ENCODE peak calls at places on chromosomes 5 and 9, in four cellular contexts. One of them, this sample, is unnamed.

GRCh38 chr9:116629700-116630099 is 57.4 kb upstream of the TRIM32 start:
- DNase-seq in HepG2: no peak
- DNase-seq in GM12878: no peak
- DNase-seq in K562: no peak
- DNase-seq in this sample: no peak

GRCh38 chr5:96788112-96788749 is 19.5 kb downstream of the ERAP1 start:
- DNase-seq in HepG2: no peak
- DNase-seq in GM12878: no peak
- DNase-seq in K562: no peak
- DNase-seq in this sample: no peak

GRCh38 chr9:96554801-96555566 is 64.7 kb downstream of the CDC14B start:
- DNase-seq in HepG2: no peak
- DNase-seq in GM12878: no peak
- DNase-seq in K562: no peak
- DNase-seq in this sample: no peak

GRCh38 chr5:66818935-66819328 is 222.7 kb downstream of the MAST4 start:
- DNase-seq in HepG2: no peak
- DNase-seq in GM12878: no peak
- DNase-seq in K562: no peak
- DNase-seq in this sample: no peak

GRCh38 chr5:53481887-53482716 is 1.7 kb downstream of the FST start:
- DNase-seq in HepG2: peak
- DNase-seq in GM12878: no peak
- DNase-seq in K562: peak
- DNase-seq in this sample: peak

GRCh38 chr5:17719592-17719991 is 85.3 kb downstream of the TAF11L14 start:
- DNase-seq in HepG2: no peak
- DNase-seq in GM12878: no peak
- DNase-seq in K562: no peak
- DNase-seq in this sample: no peak

GRCh38 chr5:150142800-150143724 is 12.6 kb downstream of the PDGFRB start:
- DNase-seq in HepG2: peak
- DNase-seq in GM12878: no peak
- DNase-seq in K562: peak
- DNase-seq in this sample: no peak

GRCh38 chr5:54807421-54807820 is 178.0 kb downstream of the ESM1 start:
- DNase-seq in HepG2: no peak
- DNase-seq in GM12878: no peak
- DNase-seq in K562: no peak
- DNase-seq in this sample: no peak

GRCh38 chr5:143217065-143217803 is 186.3 kb downstream of the NR3C1 start:
- DNase-seq in HepG2: peak
- DNase-seq in GM12878: no peak
- DNase-seq in K562: no peak
- DNase-seq in this sample: no peak

GRCh38 chr5:139473105-139473504 is 2.3 kb downstream of the SMIM33 start:
- DNase-seq in HepG2: no peak
- DNase-seq in GM12878: no peak
- DNase-seq in K562: no peak
- DNase-seq in this sample: no peak

GRCh38 chr9:38232895-38233294 is 159.6 kb upstream of the ALDH1B1 start:
- DNase-seq in HepG2: no peak
- DNase-seq in GM12878: no peak
- DNase-seq in K562: no peak
- DNase-seq in this sample: no peak

GRCh38 chr5:166499452-166500240 is 1791.8 kb upstream of the WWC1 start:
- DNase-seq in HepG2: no peak
- DNase-seq in GM12878: no peak
- DNase-seq in K562: no peak
- DNase-seq in this sample: no peak

DNA sequence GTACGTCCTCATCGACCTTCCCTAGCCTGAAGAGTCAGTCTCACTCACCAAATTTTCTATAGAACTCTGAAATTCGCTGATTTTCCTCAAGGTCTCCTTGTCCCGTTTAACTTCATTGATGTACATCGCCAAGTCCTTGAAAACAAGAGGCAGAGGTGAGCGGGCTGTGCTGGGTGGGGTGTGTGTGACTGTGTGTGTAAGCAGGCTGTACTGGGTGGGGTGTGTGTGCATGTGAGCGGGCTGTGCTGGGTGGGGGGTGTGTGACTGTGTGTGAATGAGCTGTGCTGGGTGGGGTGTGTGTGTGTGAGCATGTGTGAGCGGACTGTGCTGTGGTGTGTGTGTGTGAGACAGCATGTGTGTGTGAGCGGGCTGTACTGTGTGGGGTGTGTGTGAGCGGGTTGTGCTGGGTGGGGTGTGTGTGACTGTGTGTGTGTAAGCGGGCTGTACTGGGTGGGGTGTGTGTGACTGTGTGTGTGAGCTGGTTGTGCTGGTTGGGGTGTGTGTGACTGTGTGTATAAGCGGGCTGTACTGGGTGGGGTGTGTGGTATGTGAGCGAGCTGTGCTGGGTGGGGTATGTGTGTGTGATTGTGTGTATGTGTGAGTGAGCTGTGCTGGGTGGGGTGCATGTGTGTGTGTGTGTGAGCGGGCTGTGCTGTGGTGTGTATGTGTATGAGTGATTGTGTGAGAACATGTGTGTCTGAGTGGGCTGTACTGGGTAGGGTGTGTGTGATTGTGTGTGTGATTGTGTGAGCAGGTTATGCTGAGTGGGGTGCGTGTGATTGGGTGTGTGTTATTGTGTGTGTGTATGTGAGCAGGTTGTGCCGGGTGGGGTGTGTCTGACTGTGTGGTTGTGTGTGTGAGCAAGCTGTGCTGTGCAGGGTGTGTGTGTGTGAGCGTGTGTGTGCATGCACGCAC is 53.8 kb upstream of the SARDH start:
- DNase-seq in HepG2: no peak
- DNase-seq in GM12878: no peak
- DNase-seq in K562: no peak
- DNase-seq in this sample: no peak
- TF ChIP-seq SP1 in HepG2: no peak
- TF ChIP-seq SP1 in GM12878: no peak
- TF ChIP-seq SP1 in K562: no peak
- TF ChIP-seq SP1 in this sample: no peak

GRCh38 chr9:72576087-72576486 is 54.7 kb downstream of the TMC1 start:
- DNase-seq in HepG2: no peak
- DNase-seq in GM12878: no peak
- DNase-seq in K562: no peak
- DNase-seq in this sample: no peak

GRCh38 chr9:72579190-72579589 is 57.8 kb downstream of the TMC1 start:
- DNase-seq in HepG2: no peak
- DNase-seq in GM12878: no peak
- DNase-seq in K562: peak
- DNase-seq in this sample: no peak

GRCh38 chr9:72575673-72576072 is 54.3 kb downstream of the TMC1 start:
- DNase-seq in HepG2: no peak
- DNase-seq in GM12878: no peak
- DNase-seq in K562: no peak
- DNase-seq in this sample: no peak

GRCh38 chr9:72579880-72580570 is 58.6 kb downstream of the TMC1 start:
- DNase-seq in HepG2: no peak
- DNase-seq in GM12878: no peak
- DNase-seq in K562: peak
- DNase-seq in this sample: no peak

GRCh38 chr9:72577212-72577753 is 55.9 kb downstream of the TMC1 start:
- DNase-seq in HepG2: no peak
- DNase-seq in GM12878: no peak
- DNase-seq in K562: no peak
- DNase-seq in this sample: no peak
- TF ChIP-seq FOXK2 in HepG2: no peak
- TF ChIP-seq FOXK2 in GM12878: no peak
- TF ChIP-seq FOXK2 in K562: no peak
- TF ChIP-seq FOXK2 in this sample: no peak

GRCh38 chr9:137784046-137784445 is 93.5 kb upstream of the CACNA1B start:
- DNase-seq in HepG2: no peak
- DNase-seq in GM12878: no peak
- DNase-seq in K562: peak
- DNase-seq in this sample: peak
- TF ChIP-seq TARDBP in HepG2: no peak
- TF ChIP-seq TARDBP in GM12878: no peak
- TF ChIP-seq TARDBP in K562: no peak
- TF ChIP-seq TARDBP in this sample: no peak

DNA sequence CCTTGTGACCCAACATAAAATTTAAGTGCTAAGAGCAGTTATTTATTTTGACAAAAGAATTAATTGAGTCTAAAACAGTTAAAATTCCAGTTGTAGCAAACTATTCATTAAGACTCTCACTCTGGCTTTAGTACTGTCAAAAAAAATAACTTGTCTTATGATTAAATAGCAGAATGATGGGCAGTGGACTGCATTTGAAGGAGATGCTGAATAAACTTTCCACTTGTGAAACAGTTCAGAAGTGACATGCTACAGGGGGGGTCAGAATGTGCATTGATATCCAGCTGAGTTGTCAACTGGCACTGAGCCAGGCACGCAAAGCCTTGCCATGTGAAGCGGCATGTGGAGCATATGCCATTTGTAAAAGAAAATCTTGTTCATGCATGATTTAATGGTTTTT is 76.0 kb downstream of the FCHO2 start:
- DNase-seq in HepG2: no peak
- DNase-seq in GM12878: no peak
- DNase-seq in K562: no peak
- DNase-seq in this sample: peak
- TF ChIP-seq SP1 in HepG2: no peak
- TF ChIP-seq SP1 in GM12878: no peak
- TF ChIP-seq SP1 in K562: no peak
- TF ChIP-seq SP1 in this sample: no peak

GRCh38 chr5:131814990-131815389 is 18.2 kb upstream of the FNIP1 start:
- DNase-seq in HepG2: no peak
- DNase-seq in GM12878: no peak
- DNase-seq in K562: no peak
- DNase-seq in this sample: no peak

GRCh38 chr5:131812371-131813160 is 15.7 kb upstream of the FNIP1 start:
- DNase-seq in HepG2: no peak
- DNase-seq in GM12878: no peak
- DNase-seq in K562: no peak
- DNase-seq in this sample: no peak

DNA sequence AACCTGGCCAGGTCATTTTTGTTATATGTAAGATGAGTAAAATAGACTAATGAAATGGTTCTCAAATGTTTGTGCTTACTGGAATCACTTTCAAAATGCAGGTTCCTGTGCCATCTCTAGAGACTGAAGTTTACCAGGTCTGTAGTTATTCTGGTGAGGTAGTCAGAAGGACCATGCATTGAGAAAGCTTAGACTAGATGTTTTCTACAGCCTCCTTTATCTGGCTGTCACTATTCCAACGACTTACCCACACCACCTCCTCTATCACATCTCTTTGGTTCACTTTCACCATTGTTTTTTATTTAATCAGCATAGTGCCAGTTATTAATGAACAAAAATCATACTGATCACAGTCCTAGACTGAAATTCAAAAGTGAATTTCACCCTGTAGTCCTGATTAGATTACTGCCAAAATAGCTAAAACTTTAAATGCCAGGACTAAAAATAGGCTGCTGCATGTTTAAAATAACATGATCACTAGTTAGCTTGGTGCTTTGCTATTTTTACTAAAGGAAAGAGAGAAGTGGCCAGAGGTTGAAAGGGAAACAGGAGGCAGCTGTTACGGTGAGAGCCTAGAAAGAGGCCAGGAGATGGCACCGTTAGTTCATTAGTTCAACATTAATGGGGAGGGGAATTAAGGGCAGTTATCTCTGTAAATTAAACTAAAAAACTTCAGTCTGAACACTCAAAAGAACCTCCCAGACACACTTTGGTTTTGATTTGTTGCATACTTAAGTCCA is 13.9 kb upstream of the FNIP1 start:
- DNase-seq in HepG2: peak
- DNase-seq in GM12878: no peak
- DNase-seq in K562: no peak
- DNase-seq in this sample: peak
- TF ChIP-seq FOXK2 in HepG2: no peak
- TF ChIP-seq FOXK2 in GM12878: no peak
- TF ChIP-seq FOXK2 in K562: no peak
- TF ChIP-seq FOXK2 in this sample: no peak

DNA sequence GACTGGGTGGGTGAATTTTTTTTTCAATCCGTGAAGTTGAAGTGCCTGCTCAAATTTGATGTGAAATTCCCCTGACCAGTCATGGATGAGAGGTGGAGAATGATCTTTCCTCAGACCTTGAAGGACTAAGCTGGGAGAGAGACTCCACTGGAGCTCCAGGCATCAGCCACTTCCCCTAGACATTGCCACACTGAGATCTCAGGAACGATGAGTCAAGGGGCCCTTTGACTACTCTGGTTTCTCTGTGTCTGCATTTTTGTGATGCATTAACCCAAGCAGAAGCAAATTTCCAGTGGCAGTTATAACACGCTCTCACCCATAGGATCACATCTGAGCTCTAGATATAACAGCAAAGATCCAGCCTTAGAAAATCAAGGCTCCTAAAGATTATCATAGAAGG is 171.2 kb upstream of the KIF2A start:
- DNase-seq in HepG2: no peak
- DNase-seq in GM12878: no peak
- DNase-seq in K562: no peak
- DNase-seq in this sample: no peak
- TF ChIP-seq TARDBP in HepG2: no peak
- TF ChIP-seq TARDBP in GM12878: no peak
- TF ChIP-seq TARDBP in K562: no peak
- TF ChIP-seq TARDBP in this sample: no peak

GRCh38 chr9:5846501-5846921 is 13.6 kb upstream of the ERMP1 start:
- DNase-seq in HepG2: no peak
- DNase-seq in GM12878: no peak
- DNase-seq in K562: no peak
- DNase-seq in this sample: no peak
- TF ChIP-seq SP1 in HepG2: no peak
- TF ChIP-seq SP1 in GM12878: no peak
- TF ChIP-seq SP1 in K562: no peak
- TF ChIP-seq SP1 in this sample: no peak

GRCh38 chr9:89869774-89870173 is 265.0 kb downstream of the GADD45G start:
- DNase-seq in HepG2: no peak
- DNase-seq in GM12878: no peak
- DNase-seq in K562: no peak
- DNase-seq in this sample: no peak
- TF ChIP-seq FOXK2 in HepG2: no peak
- TF ChIP-seq FOXK2 in GM12878: no peak
- TF ChIP-seq FOXK2 in K562: no peak
- TF ChIP-seq FOXK2 in this sample: no peak

GRCh38 chr5:73274870-73275756 is 102.1 kb downstream of the TMEM174 start:
- DNase-seq in HepG2: no peak
- DNase-seq in GM12878: no peak
- DNase-seq in K562: no peak
- DNase-seq in this sample: no peak
- TF ChIP-seq TARDBP in HepG2: no peak
- TF ChIP-seq TARDBP in GM12878: no peak
- TF ChIP-seq TARDBP in K562: no peak
- TF ChIP-seq TARDBP in this sample: no peak

GRCh38 chr5:59199868-59200267 is 617.0 kb downstream of the RAB3C start:
- DNase-seq in HepG2: no peak
- DNase-seq in GM12878: no peak
- DNase-seq in K562: no peak
- DNase-seq in this sample: no peak
- TF ChIP-seq SP1 in HepG2: no peak
- TF ChIP-seq SP1 in GM12878: no peak
- TF ChIP-seq SP1 in K562: no peak
- TF ChIP-seq SP1 in this sample: no peak

This sample was measured in HEK293T.